ENCODE peak calls at places on chromosomes 6 and 20, in four cellular contexts. N, K, H and M are unnamed samples.

GRCh38 chr6:9485992-9486391 is 928.9 kb downstream of the TFAP2A start:
- DNase-seq in N (no peak), K (no peak), H (no peak), M (no peak)

GRCh38 chr6:141988954-141989705 is 143.6 kb upstream of the GJE1 start:
- DNase-seq in K (peak; percentile 30), H (peak; percentile 76), N (peak; percentile 34), M (peak; percentile 45)

GRCh38 chr6:111468329-111469012 is 14.5 kb downstream of the REV3L start:
- DNase-seq in K (no peak), H (no peak), N (no peak), M (peak; percentile 27)

GRCh38 chr20:58453391-58453790 is 61.8 kb downstream of the APCDD1L start:
- DNase-seq in H (no peak), N (peak; percentile 37), K (no peak), M (no peak)

GRCh38 chr6:133241088-133241900 is at the start of gene EYA4:
- DNase-seq in N (peak; percentile 67), H (peak; percentile 32), K (peak; percentile 65), M (peak; percentile 78)

GRCh38 chr20:62797671-62798532 is 1.6 kb downstream of the MRGBP start:
- DNase-seq in H (no peak), K (no peak), N (peak; percentile 58), M (no peak)

GRCh38 chr6:10801224-10801848 is 37.0 kb downstream of the MAK start:
- DNase-seq in K (peak; percentile 66), N (peak; percentile 81), H (peak; percentile 84), M (peak; percentile 72)

GRCh38 chr6:160462551-160463109 is 114.5 kb downstream of the SLC22A3 start:
- DNase-seq in H (peak; percentile 74), K (no peak), N (no peak), M (no peak)

GRCh38 chr6:27205375-27206278 is 41.9 kb upstream of the PRSS16 start:
- DNase-seq in H (no peak), K (peak; percentile 18), N (peak; percentile 60), M (no peak)

GRCh38 chr6:151958332-151958731 is 150.8 kb downstream of the ESR1 start:
- DNase-seq in K (no peak), H (peak; percentile 64), N (no peak), M (no peak)

GRCh38 chr6:39422273-39422672 is 99.8 kb upstream of the KCNK16 start:
- DNase-seq in K (no peak), N (no peak), H (peak; percentile 58), M (no peak)

GRCh38 chr20:23160536-23161243 is 74.6 kb upstream of the CD93 start:
- DNase-seq in K (no peak), N (no peak), H (no peak), M (no peak)

GRCh38 chr6:153503810-153504209 is 372.7 kb upstream of the RGS17 start:
- DNase-seq in N (peak; percentile 3), K (peak; percentile 13), H (no peak), M (no peak)

GRCh38 chr6:119627908-119628669 is 278.5 kb upstream of the MAN1A1 start:
- DNase-seq in K (no peak), N (peak; percentile 14), H (peak; percentile 24), M (no peak)

GRCh38 chr6:113920663-113921267 is 50.2 kb downstream of the HDAC2 start:
- DNase-seq in H (no peak), N (no peak), K (no peak), M (no peak)

GRCh38 chr20:3045042-3045815 is 623 bp upstream of the MRPS26 start:
- DNase-seq in H (peak; percentile 88), K (peak; percentile 83), N (no peak), M (peak; percentile 44)

GRCh38 chr6:82775989-82776388 is 289.7 kb downstream of the UBE3D start:
- DNase-seq in N (no peak), H (no peak), K (no peak), M (no peak)

GRCh38 chr6:35640017-35640664 is 48.6 kb downstream of the FKBP5 start:
- DNase-seq in H (no peak), N (no peak), K (no peak), M (no peak)